ENCODE peak calls at places on chromosomes 16 and 17, in seven cellular contexts. L, N, Q, K, H, X and M are unnamed samples.

GRCh38 chr16:17129971-17130370 is 340.8 kb downstream of the XYLT1 start:
- DNase-seq in Q (no peak), H (no peak), K (no peak), N (no peak), X (no peak), L (no peak), M (no peak)

GRCh38 chr16:30395155-30395991 is at the start of gene ZNF48:
- DNase-seq in Q (peak; percentile 72), L (peak; percentile 72), K (peak; percentile 88), H (no peak), X (peak; percentile 91), N (peak; percentile 91), M (peak; percentile 59)

GRCh38 chr17:40848583-40849235 is 18.3 kb downstream of the KRT12 start:
- DNase-seq in N (no peak), X (no peak), K (no peak), H (no peak), L (peak; percentile 74), Q (no peak), M (no peak)

GRCh38 chr16:47780213-47780612 is 319.1 kb downstream of the PHKB start:
- DNase-seq in H (no peak), N (no peak), K (no peak), Q (no peak), L (no peak), X (no peak), M (no peak)

GRCh38 chr16:74931445-74931844 is 53.5 kb downstream of the WDR59 start:
- DNase-seq in K (no peak), Q (no peak), X (no peak), N (no peak), L (no peak), H (no peak), M (no peak)

GRCh38 chr17:72123496-72123963 is 2.7 kb downstream of the SOX9 start:
- DNase-seq in K (peak; percentile 66), N (peak; percentile 7), X (peak; percentile 59), L (no peak), Q (no peak), H (no peak), M (no peak)

GRCh38 chr16:31430380-31431052 is 2.4 kb upstream of the COX6A2 start:
- DNase-seq in H (no peak), X (no peak), N (no peak), Q (no peak), L (peak; percentile 45), K (no peak), M (no peak)

GRCh38 chr16:58843675-58844074 is 109.6 kb upstream of the GOT2 start:
- DNase-seq in L (no peak), Q (no peak), K (no peak), H (no peak), N (peak; percentile 40), X (no peak), M (no peak)

GRCh38 chr16:1167276-1168107 is 14.6 kb downstream of the CACNA1H start:
- DNase-seq in K (no peak), N (no peak), H (no peak), Q (no peak), X (no peak), L (no peak), M (no peak)

GRCh38 chr17:73430165-73430680 is 118.4 kb upstream of the CDC42EP4 start:
- DNase-seq in K (no peak), L (no peak), X (no peak), H (no peak), Q (no peak), N (no peak), M (no peak)

GRCh38 chr16:27268376-27269299 is at the start of gene NSMCE1:
- DNase-seq in L (peak; percentile 90), N (peak; percentile 96), X (peak; percentile 99), H (peak; percentile 92), K (peak; percentile 99), Q (peak; percentile 100), M (peak; percentile 98)